ENCODE peak calls at places on chromosomes 1 and 21, in nine cellular contexts. L, J, P, N, I, B, O, D and R are unnamed samples.

GRCh38 chr21:46307625-46308024 is 16.0 kb downstream of the C21orf58 start:
- DNase-seq in J (no peak), L (no peak), I (peak; percentile 79), B (no peak), N (peak; percentile 73), D (no peak), P (peak; percentile 48), O (no peak), R (no peak)

GRCh38 chr21:46003575-46004007 is 22.0 kb downstream of the COL6A1 start:
- DNase-seq in J (peak; percentile 26), D (no peak), O (no peak), N (no peak), L (no peak), I (no peak), P (no peak), B (no peak), R (no peak)

GRCh38 chr1:238660849-238661248 is 725.5 kb upstream of the CHRM3 start:
- DNase-seq in O (no peak), J (no peak), P (peak; percentile 29), N (peak; percentile 66), I (peak; percentile 91), D (no peak), B (no peak), L (no peak), R (no peak)

GRCh38 chr1:172107261-172107820 is 266.0 kb downstream of the DNM3 start:
- DNase-seq in B (no peak), J (no peak), N (peak; percentile 12), P (no peak), L (no peak), D (no peak), I (no peak), O (no peak), R (no peak)

GRCh38 chr21:42559326-42559725 is 45.7 kb downstream of the SLC37A1 start:
- DNase-seq in B (no peak), N (no peak), L (no peak), O (no peak), D (no peak), I (no peak), P (no peak), J (no peak), R (no peak)

GRCh38 chr1:76891931-76892330 is 24.7 kb downstream of the ST6GALNAC5 start:
- DNase-seq in O (no peak), P (no peak), B (no peak), J (no peak), I (no peak), D (no peak), L (no peak), N (peak; percentile 61), R (no peak)

GRCh38 chr1:244231572-244232315 is 180.7 kb downstream of the ZBTB18 start:
- DNase-seq in L (no peak), N (peak; percentile 28), D (no peak), B (no peak), P (no peak), I (peak; percentile 45), O (peak; percentile 78), J (no peak), R (no peak)

GRCh38 chr1:5996641-5997270 is 4.5 kb upstream of the NPHP4 start:
- DNase-seq in P (no peak), N (no peak), J (no peak), D (no peak), L (no peak), I (no peak), O (peak; percentile 34), B (no peak), R (no peak)

GRCh38 chr1:44819257-44819593 is 10.9 kb downstream of the BTBD19 start:
- DNase-seq in P (no peak), D (no peak), J (no peak), I (no peak), N (no peak), L (no peak), B (no peak), O (no peak), R (no peak)

GRCh38 chr1:7778133-7778628 is 5.9 kb upstream of the PER3 start:
- DNase-seq in O (no peak), B (no peak), P (no peak), N (no peak), D (no peak), L (no peak), I (no peak), J (no peak), R (no peak)

GRCh38 chr1:147515046-147515869 is 26.0 kb upstream of the BCL9 start:
- DNase-seq in D (peak; percentile 78), P (no peak), N (peak; percentile 41), J (peak; percentile 58), B (peak; percentile 48), I (peak; percentile 46), L (no peak), O (no peak), R (no peak)

GRCh38 chr1:15851251-15852035 is 3.9 kb downstream of the SPEN start:
- DNase-seq in D (no peak), L (peak; percentile 22), P (no peak), I (peak; percentile 8), B (no peak), J (no peak), O (no peak), N (no peak), R (no peak)

GRCh38 chr1:59879556-59879955 is 47.0 kb downstream of the CYP2J2 start:
- DNase-seq in I (peak; percentile 45), J (no peak), L (no peak), O (no peak), B (peak; percentile 77), D (peak; percentile 91), N (peak; percentile 52), P (peak; percentile 72), R (peak; percentile 49)

GRCh38 chr21:37546949-37547614 is 180.5 kb downstream of the DYRK1A start:
- DNase-seq in L (no peak), N (no peak), J (no peak), P (no peak), B (no peak), D (no peak), I (peak; percentile 66), O (no peak), R (no peak)

GRCh38 chr1:239874831-239875230 is 216.9 kb upstream of the FMN2 start:
- DNase-seq in I (no peak), L (no peak), J (no peak), N (no peak), O (no peak), P (no peak), D (no peak), B (no peak), R (no peak)

DNA sequence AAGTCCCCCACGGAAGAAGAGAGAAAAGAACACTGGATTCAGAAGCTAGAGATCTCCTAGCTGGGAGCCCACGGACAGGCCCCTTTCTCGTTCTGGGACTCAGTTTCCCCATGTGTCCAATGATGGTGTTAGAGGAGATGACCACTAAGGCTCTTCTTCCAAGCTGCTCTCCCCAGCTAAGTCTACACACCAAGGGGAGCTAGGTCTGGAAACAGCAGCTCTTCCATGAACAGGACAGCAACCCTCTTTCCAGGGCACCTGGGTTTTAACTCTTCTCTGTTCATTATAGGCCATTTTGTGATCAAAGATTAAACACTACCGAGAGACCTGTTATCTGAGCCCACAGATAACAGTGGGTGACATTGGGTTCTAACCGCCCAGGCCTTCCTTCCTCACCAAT is 85.8 kb downstream of the MRPL37 start:
- DNase-seq in J (no peak), D (no peak), I (no peak), N (no peak), O (no peak), P (no peak), L (no peak), B (no peak), R (no peak)
- H3K27ac ChIP-seq in J (peak overlapping the region; percentile 72), D (no peak overlapping the region), I (no peak overlapping the region), N (no peak overlapping the region), O (no peak overlapping the region), P (no peak overlapping the region), L (no peak overlapping the region), B (no peak overlapping the region), R (no peak overlapping the region)

GRCh38 chr1:9824702-9825089 is 931 bp upstream of the CLSTN1 start:
- DNase-seq in I (no peak), N (no peak), L (no peak), J (no peak), D (no peak), B (no peak), O (no peak), P (no peak), R (no peak)

GRCh38 chr1:9822897-9823692 is 670 bp downstream of the CLSTN1 start:
- DNase-seq in N (peak; percentile 15), P (no peak), J (peak; percentile 54), D (no peak), I (no peak), B (no peak), L (peak; percentile 35), O (peak; percentile 81), R (no peak)

GRCh38 chr1:9823693-9823942 is 147 bp downstream of the CLSTN1 start:
- DNase-seq in L (no peak), O (no peak), D (no peak), I (no peak), N (no peak), J (no peak), P (no peak), B (no peak), R (no peak)

GRCh38 chr1:9825101-9826074 is 1.6 kb upstream of the CLSTN1 start:
- DNase-seq in J (peak; percentile 84), I (peak; percentile 67), D (peak; percentile 84), N (peak; percentile 51), B (peak; percentile 78), P (peak; percentile 37), O (peak; percentile 92), L (peak; percentile 65), R (no peak)

DNA sequence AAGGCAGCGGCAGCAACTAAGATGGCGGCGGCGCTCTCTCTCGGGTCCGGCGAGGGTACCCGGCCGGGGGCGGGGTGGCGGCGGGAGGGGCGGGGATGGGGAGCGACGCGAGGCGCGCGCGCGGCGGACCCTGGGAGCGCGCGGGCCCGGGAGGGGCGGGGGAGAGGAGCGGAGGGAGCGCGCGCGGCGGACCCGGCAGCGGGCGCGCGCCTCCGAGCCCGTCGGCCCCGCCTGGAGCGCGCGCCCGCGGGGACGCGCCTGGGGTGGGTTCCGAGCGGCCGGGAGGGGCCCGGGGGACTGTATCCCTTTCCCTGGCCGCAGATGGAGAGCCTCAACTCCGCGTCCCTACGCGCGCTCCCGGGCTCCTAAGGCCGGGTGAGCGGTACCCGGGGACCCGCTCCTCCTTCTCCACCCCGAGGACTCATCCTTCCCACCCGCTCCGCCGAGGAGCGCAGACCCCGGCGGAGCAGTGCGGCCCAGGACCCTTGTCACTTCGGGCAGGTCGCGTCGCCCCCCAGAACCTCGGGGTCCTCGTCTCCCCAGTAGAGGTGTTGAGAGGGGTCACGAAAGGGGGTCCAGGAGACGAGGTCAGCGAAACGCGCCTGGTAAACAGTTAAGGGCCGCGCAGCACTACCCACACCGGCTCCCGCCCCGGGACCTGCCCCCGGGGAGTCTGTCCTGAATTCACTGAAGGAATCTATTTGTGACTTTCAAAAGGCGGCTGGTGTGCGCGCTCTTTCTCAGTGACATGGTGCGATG is at the start of gene CLSTN1:
- DNase-seq in I (peak; percentile 72), O (peak; percentile 95), P (peak; percentile 75), J (peak; percentile 90), B (peak; percentile 89), L (peak; percentile 54), N (peak; percentile 81), D (peak; percentile 95), R (peak; percentile 53)
- H3K27ac ChIP-seq in I (no peak within 1 kb of the TSS), O (peak within 1 kb of the TSS; percentile 92), P (no peak within 1 kb of the TSS), J (peak within 1 kb of the TSS; percentile 98), B (peak within 1 kb of the TSS; percentile 88), L (no peak within 1 kb of the TSS), N (peak within 1 kb of the TSS; percentile 39), D (peak within 1 kb of the TSS; percentile 64), R (peak within 1 kb of the TSS; percentile 96)

GRCh38 chr1:110007458-110007857 is 22.9 kb downstream of the AHCYL1 start:
- DNase-seq in B (no peak), N (no peak), P (no peak), L (no peak), I (no peak), O (no peak), J (no peak), D (no peak), R (no peak)
- H3K27ac ChIP-seq in B (no peak overlapping the region), N (no peak overlapping the region), P (no peak overlapping the region), L (no peak overlapping the region), I (no peak overlapping the region), O (no peak overlapping the region), J (no peak overlapping the region), D (no peak overlapping the region), R (peak overlapping the region; percentile 39)

GRCh38 chr1:30907641-30908445 is 715 bp downstream of the SDC3 start:
- DNase-seq in B (no peak), I (no peak), O (no peak), D (peak; percentile 14), P (no peak), L (no peak), J (peak; percentile 36), N (no peak), R (no peak)
- H3K27ac ChIP-seq in B (no peak overlapping the region), I (no peak overlapping the region), O (no peak overlapping the region), D (no peak overlapping the region), P (no peak overlapping the region), L (no peak overlapping the region), J (peak overlapping the region; percentile 75), N (peak overlapping the region; percentile 32), R (peak overlapping the region; percentile 58)